ENCODE peak calls at places on chromosomes 6 and 20, in eight cellular contexts. U, P, A, B, Q, V, X and K are unnamed samples.
A peak's percentile ranks its signal among the peaks of the same experiment; 100 is the strongest.

GRCh38 chr6:168735268-168735949 is 294.4 kb downstream of the SMOC2 start:
- DNase-seq in V (no peak), A (no peak), P (no peak), B (no peak), X (no peak), U (no peak), Q (no peak), K (no peak)

GRCh38 chr6:45538636-45539035 is 160.9 kb upstream of the SUPT3H start:
- DNase-seq in P (no peak), A (no peak), U (no peak), Q (no peak), X (no peak), V (no peak), B (peak; percentile 79), K (peak; percentile 91)

GRCh38 chr6:95325858-95326257 is 251.5 kb upstream of the MANEA start:
- DNase-seq in P (no peak), V (no peak), U (no peak), X (peak; percentile 5), B (no peak), A (no peak), Q (no peak), K (no peak)

GRCh38 chr6:163243083-163243482 is 171.4 kb upstream of the QKI start:
- DNase-seq in B (no peak), Q (no peak), P (no peak), X (no peak), U (no peak), A (no peak), V (no peak), K (no peak)

GRCh38 chr6:7087066-7087465 is 20.7 kb upstream of the RREB1 start:
- DNase-seq in B (no peak), P (no peak), V (no peak), Q (no peak), X (peak; percentile 10), U (no peak), A (no peak), K (no peak)

GRCh38 chr6:7129784-7130569 is 22.2 kb downstream of the RREB1 start:
- DNase-seq in Q (peak; percentile 83), B (no peak), X (peak; percentile 65), A (no peak), U (no peak), V (no peak), P (no peak), K (no peak)

GRCh38 chr6:123564363-123564762 is 72.4 kb downstream of the TRDN start:
- DNase-seq in A (no peak), V (no peak), U (no peak), Q (no peak), X (no peak), P (no peak), B (no peak), K (no peak)

GRCh38 chr6:33446356-33446755 is 8.0 kb upstream of the ZBTB9 start:
- DNase-seq in A (no peak), B (no peak), U (no peak), Q (no peak), P (no peak), V (no peak), X (no peak), K (no peak)

GRCh38 chr20:62306440-62307187 is 3.8 kb downstream of the ADRM1 start:
- DNase-seq in X (no peak), U (peak; percentile 59), P (no peak), V (no peak), A (no peak), Q (no peak), B (no peak), K (no peak)

GRCh38 chr6:168950500-168951223 is 303.0 kb downstream of the THBS2 start:
- DNase-seq in U (no peak), A (no peak), P (no peak), V (no peak), B (no peak), X (peak; percentile 14), Q (no peak), K (peak; percentile 76)

GRCh38 chr6:143999406-143999805 is 8.7 kb downstream of the PLAGL1 start:
- DNase-seq in U (no peak), B (no peak), V (no peak), Q (no peak), A (no peak), P (no peak), X (peak; percentile 89), K (no peak)
- TF ChIP-seq POLR2A in U (no peak), B (no peak), V (no peak), Q (no peak), A (no peak), P (no peak), X (no peak), K (no peak)

GRCh38 chr20:63572788-63573738 is 976 bp downstream of the HELZ2 start:
- DNase-seq in V (no peak), U (peak; percentile 49), A (no peak), P (no peak), B (no peak), Q (peak; percentile 80), X (no peak), K (no peak)
- TF ChIP-seq CTCF in V (peak; percentile 56), U (peak; percentile 10), A (no peak), P (no peak), B (no peak), Q (no peak), X (peak; percentile 19), K (no peak)

GRCh38 chr6:37569999-37570776 is 70.5 kb upstream of the CCDC167 start:
- DNase-seq in X (no peak), P (no peak), U (no peak), B (no peak), A (no peak), V (no peak), Q (no peak), K (no peak)

GRCh38 chr6:37569317-37569716 is 69.6 kb upstream of the CCDC167 start:
- DNase-seq in A (no peak), P (no peak), X (no peak), Q (no peak), U (no peak), V (no peak), B (no peak), K (no peak)

GRCh38 chr6:37561361-37561760 is 61.7 kb upstream of the CCDC167 start:
- DNase-seq in Q (no peak), X (no peak), B (no peak), A (no peak), U (no peak), P (no peak), V (no peak), K (no peak)

GRCh38 chr6:37566209-37566859 is 66.6 kb upstream of the CCDC167 start:
- DNase-seq in A (peak; percentile 46), B (peak; percentile 14), P (peak; percentile 78), X (no peak), Q (peak; percentile 91), V (no peak), U (no peak), K (peak; percentile 87)

DNA sequence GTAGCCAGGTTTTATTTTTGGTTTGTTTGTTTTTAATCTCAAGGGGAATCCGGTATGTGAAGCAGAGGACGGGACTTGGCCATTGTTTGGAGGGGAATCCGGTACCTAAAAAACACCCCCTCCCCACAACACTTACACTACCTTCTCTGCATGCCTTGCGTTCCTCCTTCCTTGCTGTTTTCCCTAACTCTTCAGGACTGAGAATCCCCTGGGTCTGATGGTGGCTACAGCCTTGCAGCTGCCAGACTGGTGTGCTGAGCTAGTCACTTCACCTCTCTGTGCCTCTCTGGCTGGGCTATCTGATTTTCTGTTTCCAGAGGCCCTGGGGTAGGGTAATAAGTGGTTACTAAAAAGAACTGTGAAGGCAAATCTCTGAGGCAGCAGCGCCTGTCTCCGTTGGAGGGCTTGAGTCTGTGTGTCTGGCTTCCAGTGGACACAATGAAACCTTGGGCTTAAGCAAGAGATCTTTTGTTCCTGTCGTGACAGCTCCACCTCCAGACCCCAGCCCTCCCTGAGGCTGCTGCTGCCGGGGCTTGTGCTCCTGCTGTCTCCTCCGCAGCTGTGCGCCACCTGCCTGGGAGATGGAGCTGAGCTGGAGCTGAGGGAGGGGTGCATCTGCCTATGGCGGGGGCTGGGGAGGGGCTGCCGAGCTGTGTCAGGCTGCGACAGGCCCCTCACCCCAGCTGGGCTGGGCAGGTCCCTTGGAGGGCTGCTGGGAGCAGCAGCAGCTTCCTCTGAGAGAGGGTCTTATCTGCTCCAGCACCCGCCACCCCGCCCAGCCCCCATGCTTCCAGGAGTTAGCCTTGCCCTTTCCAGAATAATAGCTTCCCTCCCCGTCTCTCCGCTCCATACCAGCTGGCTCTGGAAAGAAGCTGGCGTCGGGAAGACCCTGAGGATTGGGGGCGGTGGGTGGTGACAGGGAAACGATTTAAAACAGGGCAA is 65.8 kb upstream of the CCDC167 start:
- DNase-seq in B (no peak), Q (no peak), P (no peak), A (no peak), U (no peak), V (no peak), X (no peak), K (no peak)
- H3K4me3 ChIP-seq in B (peak overlapping the region; percentile 20), Q (peak overlapping the region; percentile 27), P (peak overlapping the region; percentile 44), A (peak overlapping the region; percentile 12), U (no peak overlapping the region), V (no peak overlapping the region), X (peak overlapping the region; percentile 40), K (no peak overlapping the region)

GRCh38 chr6:74604279-74604678 is 601.6 kb downstream of the COL12A1 start:
- DNase-seq in B (no peak), U (no peak), Q (no peak), X (no peak), A (no peak), P (no peak), V (no peak), K (no peak)

GRCh38 chr6:74602206-74602605 is 603.6 kb downstream of the COL12A1 start:
- DNase-seq in U (no peak), Q (no peak), B (no peak), A (no peak), X (no peak), P (no peak), V (no peak), K (no peak)

GRCh38 chr6:74606488-74607135 is 599.2 kb downstream of the COL12A1 start:
- DNase-seq in P (no peak), A (no peak), V (no peak), X (peak; percentile 96), U (peak; percentile 59), Q (no peak), B (peak; percentile 24), K (no peak)

GRCh38 chr6:74605942-74606341 is 599.9 kb downstream of the COL12A1 start:
- DNase-seq in B (no peak), Q (no peak), V (no peak), A (no peak), U (no peak), X (no peak), P (no peak), K (no peak)

GRCh38 chr6:74603676-74604075 is 602.2 kb downstream of the COL12A1 start:
- DNase-seq in A (no peak), X (peak; percentile 45), U (no peak), Q (no peak), P (no peak), V (no peak), B (no peak), K (no peak)
- TF ChIP-seq POLR2A in A (no peak), X (no peak), U (no peak), Q (no peak), P (no peak), V (no peak), B (no peak), K (no peak)